ENCODE peak calls at places on chromosomes 7 and 10, in five cellular contexts. One of them, this sample, is unnamed.

GRCh38 chr7:66930341-66930740 is 9.3 kb downstream of the TMEM248 start:
- DNase-seq in A549: peak
- DNase-seq in GM12878: no peak
- DNase-seq in K562: peak
- DNase-seq in HepG2: no peak
- DNase-seq in this sample: peak

GRCh38 chr7:16420649-16421332 is 547 bp downstream of the CRPPA start:
- DNase-seq in A549: peak
- DNase-seq in GM12878: peak
- DNase-seq in K562: peak
- DNase-seq in HepG2: peak
- DNase-seq in this sample: peak

GRCh38 chr10:91034042-91034441 is 113.2 kb upstream of the ANKRD1 start:
- DNase-seq in A549: no peak
- DNase-seq in GM12878: no peak
- DNase-seq in K562: no peak
- DNase-seq in HepG2: no peak
- DNase-seq in this sample: no peak

GRCh38 chr7:38107486-38107893 is 70.6 kb upstream of the STARD3NL start:
- DNase-seq in A549: peak
- DNase-seq in GM12878: peak
- DNase-seq in K562: peak
- DNase-seq in HepG2: peak
- DNase-seq in this sample: peak

GRCh38 chr10:89263531-89263930 is 12.0 kb upstream of the LIPA start:
- DNase-seq in A549: no peak
- DNase-seq in GM12878: no peak
- DNase-seq in K562: no peak
- DNase-seq in HepG2: no peak
- DNase-seq in this sample: no peak

GRCh38 chr10:77074104-77074638 is 563.4 kb downstream of the KCNMA1 start:
- DNase-seq in A549: no peak
- DNase-seq in GM12878: no peak
- DNase-seq in K562: no peak
- DNase-seq in HepG2: no peak
- DNase-seq in this sample: no peak

GRCh38 chr7:98211221-98211675 is at the start of gene BHLHA15:
- DNase-seq in A549: no peak
- DNase-seq in GM12878: no peak
- DNase-seq in K562: peak
- DNase-seq in HepG2: peak
- DNase-seq in this sample: peak

GRCh38 chr10:55897436-55897835 is 463.6 kb downstream of the ZWINT start:
- DNase-seq in A549: no peak
- DNase-seq in GM12878: no peak
- DNase-seq in K562: no peak
- DNase-seq in HepG2: no peak
- DNase-seq in this sample: peak

GRCh38 chr10:98332623-98333269 is 64.8 kb upstream of the LOXL4 start:
- DNase-seq in A549: peak
- DNase-seq in GM12878: no peak
- DNase-seq in K562: no peak
- DNase-seq in HepG2: peak
- DNase-seq in this sample: no peak

GRCh38 chr7:1106063-1106782 is 18.3 kb downstream of the GPER1 start:
- DNase-seq in A549: no peak
- DNase-seq in GM12878: no peak
- DNase-seq in K562: no peak
- DNase-seq in HepG2: no peak
- DNase-seq in this sample: no peak

GRCh38 chr7:30594540-30595460 is at the start of gene GARS1:
- DNase-seq in A549: peak
- DNase-seq in GM12878: peak
- DNase-seq in K562: peak
- DNase-seq in HepG2: peak
- DNase-seq in this sample: peak

GRCh38 chr7:34133983-34134782 is 228.8 kb downstream of the BMPER start:
- DNase-seq in A549: peak
- DNase-seq in GM12878: no peak
- DNase-seq in K562: peak
- DNase-seq in HepG2: peak
- DNase-seq in this sample: peak

GRCh38 chr7:90701021-90701420 is 104.9 kb downstream of the CDK14 start:
- DNase-seq in A549: no peak
- DNase-seq in GM12878: no peak
- DNase-seq in K562: no peak
- DNase-seq in HepG2: no peak
- DNase-seq in this sample: no peak

GRCh38 chr10:112367516-112367915 is 6.4 kb upstream of the ACSL5 start:
- DNase-seq in A549: no peak
- DNase-seq in GM12878: no peak
- DNase-seq in K562: no peak
- DNase-seq in HepG2: no peak
- DNase-seq in this sample: no peak

GRCh38 chr7:129729511-129729910 is 118.0 kb downstream of the NRF1 start:
- DNase-seq in A549: no peak
- DNase-seq in GM12878: no peak
- DNase-seq in K562: no peak
- DNase-seq in HepG2: no peak
- DNase-seq in this sample: no peak

GRCh38 chr7:2709553-2710165 is 21.7 kb downstream of the AMZ1 start:
- DNase-seq in A549: peak
- DNase-seq in GM12878: peak
- DNase-seq in K562: peak
- DNase-seq in HepG2: peak
- DNase-seq in this sample: peak

GRCh38 chr7:131111081-131111576 is 216.5 kb upstream of the MKLN1 start:
- DNase-seq in A549: peak
- DNase-seq in GM12878: no peak
- DNase-seq in K562: peak
- DNase-seq in HepG2: no peak
- DNase-seq in this sample: no peak

GRCh38 chr7:107164092-107164491 is 4.7 kb upstream of the HBP1 start:
- DNase-seq in A549: no peak
- DNase-seq in GM12878: no peak
- DNase-seq in K562: no peak
- DNase-seq in HepG2: no peak
- DNase-seq in this sample: no peak

GRCh38 chr7:2517004-2517403 is 2.6 kb upstream of the LFNG start:
- DNase-seq in A549: no peak
- DNase-seq in GM12878: no peak
- DNase-seq in K562: no peak
- DNase-seq in HepG2: no peak
- DNase-seq in this sample: peak

GRCh38 chr10:24519950-24520349 is 203.7 kb downstream of the ARHGAP21 start:
- DNase-seq in A549: no peak
- DNase-seq in GM12878: no peak
- DNase-seq in K562: no peak
- DNase-seq in HepG2: no peak
- DNase-seq in this sample: peak

GRCh38 chr10:119655566-119656001 is 4.4 kb downstream of the BAG3 start:
- DNase-seq in A549: peak
- DNase-seq in GM12878: no peak
- DNase-seq in K562: peak
- DNase-seq in HepG2: no peak
- DNase-seq in this sample: no peak

GRCh38 chr7:113321201-113321600 is 202.8 kb upstream of the SMIM30 start:
- DNase-seq in A549: no peak
- DNase-seq in GM12878: no peak
- DNase-seq in K562: no peak
- DNase-seq in HepG2: no peak
- DNase-seq in this sample: no peak

GRCh38 chr7:24052572-24053223 is 231.3 kb upstream of the NPY start:
- DNase-seq in A549: no peak
- DNase-seq in GM12878: no peak
- DNase-seq in K562: no peak
- DNase-seq in HepG2: no peak
- DNase-seq in this sample: no peak

GRCh38 chr7:71430246-71430645 is 298.3 kb downstream of the GALNT17 start:
- DNase-seq in A549: no peak
- DNase-seq in GM12878: no peak
- DNase-seq in K562: no peak
- DNase-seq in HepG2: no peak
- DNase-seq in this sample: no peak

GRCh38 chr7:141072548-141073172 is 1.2 kb upstream of the TMEM178B start:
- DNase-seq in A549: peak
- DNase-seq in GM12878: no peak
- DNase-seq in K562: no peak
- DNase-seq in HepG2: no peak
- DNase-seq in this sample: peak

GRCh38 chr10:52004342-52004949 is 305.1 kb upstream of the CSTF2T start:
- DNase-seq in A549: peak
- DNase-seq in GM12878: no peak
- DNase-seq in K562: peak
- DNase-seq in HepG2: peak
- DNase-seq in this sample: peak

DNA sequence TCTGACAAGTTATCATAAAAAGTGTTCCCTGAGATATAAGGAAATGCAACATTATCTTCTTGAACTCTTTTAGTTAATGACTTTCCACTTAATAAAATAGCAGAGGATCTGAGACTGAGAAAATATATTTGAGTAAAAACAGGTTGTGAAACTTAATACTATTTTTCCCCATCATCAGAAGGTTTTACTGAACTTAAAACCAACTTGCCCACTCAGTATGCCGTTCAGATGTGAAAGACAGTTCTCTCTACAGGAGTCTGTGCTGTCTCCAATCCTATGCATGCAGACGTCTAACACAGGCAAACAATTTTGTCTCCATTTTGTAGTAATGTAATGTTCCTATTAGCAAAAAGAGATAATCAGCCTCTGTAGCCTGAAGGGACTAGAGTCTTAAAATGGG is 38.2 kb upstream of the CYP2C18 start:
- DNase-seq in A549: no peak
- DNase-seq in GM12878: peak
- DNase-seq in K562: no peak
- DNase-seq in HepG2: no peak
- DNase-seq in this sample: no peak
- TF ChIP-seq JUNB in A549: no peak
- TF ChIP-seq JUNB in GM12878: no peak
- TF ChIP-seq JUNB in K562: no peak
- TF ChIP-seq JUNB in HepG2: no peak
- TF ChIP-seq JUNB in this sample: no peak

GRCh38 chr10:12659706-12660105 is 310.4 kb downstream of the CAMK1D start:
- DNase-seq in A549: no peak
- DNase-seq in GM12878: no peak
- DNase-seq in K562: peak
- DNase-seq in HepG2: no peak
- DNase-seq in this sample: no peak
- TF ChIP-seq JUNB in A549: no peak
- TF ChIP-seq JUNB in GM12878: no peak
- TF ChIP-seq JUNB in K562: no peak
- TF ChIP-seq JUNB in HepG2: no peak
- TF ChIP-seq JUNB in this sample: no peak

DNA sequence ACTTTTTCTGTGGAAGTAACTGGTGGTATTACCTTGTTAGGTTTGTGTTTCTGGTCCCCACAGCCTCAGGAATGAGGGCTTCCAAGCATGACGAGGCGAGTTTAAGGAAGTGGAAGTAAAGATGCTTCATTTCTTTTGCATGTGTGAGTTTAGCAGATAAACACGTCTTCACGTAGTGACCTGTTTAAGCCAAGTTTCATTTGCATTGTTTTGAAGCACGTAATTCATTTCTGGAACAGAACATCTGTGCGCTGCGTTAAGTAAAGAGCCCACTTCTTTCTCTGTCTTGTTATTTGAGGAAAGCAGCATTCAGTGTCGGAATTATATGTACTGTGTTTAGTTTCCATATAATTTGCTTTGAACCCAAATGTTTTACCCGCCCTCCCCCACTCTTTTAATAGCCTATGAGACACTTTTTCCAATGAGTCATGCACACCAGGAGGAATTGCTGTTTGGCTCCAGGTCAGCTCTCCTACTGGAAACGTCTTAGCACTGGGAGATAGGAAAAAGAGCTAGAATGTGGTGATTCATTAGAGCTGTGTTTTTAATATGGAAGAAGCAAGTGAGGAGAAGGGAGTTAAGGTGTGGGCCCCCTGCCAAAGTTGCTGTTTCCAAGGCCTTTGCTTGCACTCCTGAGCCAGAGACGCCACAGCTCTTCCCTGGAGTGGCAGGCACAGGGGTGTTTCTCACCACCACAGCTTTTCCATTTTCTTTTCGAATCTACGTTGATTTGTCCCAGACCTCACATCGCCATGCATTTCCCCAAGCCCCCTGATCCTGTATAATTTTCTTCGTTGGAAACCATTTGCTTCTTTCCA is 36.8 kb downstream of the BTBD16 start:
- DNase-seq in A549: peak
- DNase-seq in GM12878: peak
- DNase-seq in K562: peak
- DNase-seq in HepG2: no peak
- DNase-seq in this sample: no peak
- TF ChIP-seq JUNB in A549: peak
- TF ChIP-seq JUNB in GM12878: no peak
- TF ChIP-seq JUNB in K562: no peak
- TF ChIP-seq JUNB in HepG2: no peak
- TF ChIP-seq JUNB in this sample: no peak

GRCh38 chr7:115056019-115056418 is 134.1 kb downstream of the MDFIC start:
- DNase-seq in A549: no peak
- DNase-seq in GM12878: no peak
- DNase-seq in K562: no peak
- DNase-seq in HepG2: no peak
- DNase-seq in this sample: no peak

GRCh38 chr7:115047968-115048720 is 126.2 kb downstream of the MDFIC start:
- DNase-seq in A549: peak
- DNase-seq in GM12878: no peak
- DNase-seq in K562: no peak
- DNase-seq in HepG2: no peak
- DNase-seq in this sample: no peak

GRCh38 chr7:115054478-115055122 is 132.7 kb downstream of the MDFIC start:
- DNase-seq in A549: no peak
- DNase-seq in GM12878: no peak
- DNase-seq in K562: no peak
- DNase-seq in HepG2: no peak
- DNase-seq in this sample: no peak

DNA sequence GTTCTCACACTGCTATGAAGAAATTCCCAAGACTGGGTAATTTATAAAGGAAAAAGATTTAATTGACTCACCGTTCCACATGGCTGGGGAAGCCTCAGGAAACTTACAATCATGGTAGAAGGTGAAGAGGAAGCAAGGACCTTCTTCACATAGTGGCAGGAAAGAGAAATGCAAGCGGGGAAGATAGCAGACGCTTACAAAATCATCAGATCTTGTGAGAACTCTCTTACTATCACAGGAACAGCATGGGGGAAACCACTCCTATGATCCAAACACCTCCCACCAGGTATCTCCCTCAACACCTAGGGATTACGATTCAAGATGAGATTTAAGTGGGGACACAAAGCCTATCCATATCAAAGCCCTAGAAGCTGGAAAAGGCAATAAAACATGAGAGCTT is 130.8 kb downstream of the MDFIC start:
- DNase-seq in A549: no peak
- DNase-seq in GM12878: no peak
- DNase-seq in K562: no peak
- DNase-seq in HepG2: no peak
- DNase-seq in this sample: peak
- TF ChIP-seq JUNB in A549: no peak
- TF ChIP-seq JUNB in GM12878: no peak
- TF ChIP-seq JUNB in K562: no peak
- TF ChIP-seq JUNB in HepG2: no peak
- TF ChIP-seq JUNB in this sample: no peak